ENCODE peak calls at places on chromosomes 1 and 21, in eight cellular contexts. J is cardiac fibroblast, Q is PC-9, M is epithelial cell of esophagus, H is MM.1S, W is tibial artery, G is ovary, S is upper lobe of left lung. X is an unnamed sample.

GRCh38 chr1:204684551-204685235 is 845 bp downstream of the LRRN2 start:
- DNase-seq in J (no peak), Q (no peak), M (no peak), H (no peak), W (no peak), G (no peak), S (peak; percentile 77), X (peak; percentile 49)

GRCh38 chr1:23722652-23723051 is 20.6 kb upstream of the ELOA start:
- DNase-seq in J (no peak), Q (no peak), M (no peak), H (no peak), W (no peak), G (no peak), S (no peak), X (no peak)

GRCh38 chr21:15076730-15077129 is 11.9 kb upstream of the NRIP1 start:
- DNase-seq in J (no peak), Q (no peak), M (no peak), H (no peak), W (no peak), G (no peak), S (no peak), X (no peak)

GRCh38 chr1:113042336-113043143 is 30.5 kb upstream of the LRIG2 start:
- DNase-seq in J (peak; percentile 88), Q (peak; percentile 71), M (peak; percentile 79), H (peak; percentile 24), W (peak; percentile 78), G (peak; percentile 40), S (no peak), X (peak; percentile 83)

GRCh38 chr1:8687539-8687938 is 129.9 kb downstream of the RERE start:
- DNase-seq in J (no peak), Q (no peak), M (no peak), H (no peak), W (no peak), G (no peak), S (no peak), X (no peak)

GRCh38 chr1:41811978-41812852 is 106.5 kb downstream of the HIVEP3 start:
- DNase-seq in J (peak; percentile 94), Q (peak; percentile 63), M (peak; percentile 81), H (peak; percentile 79), W (no peak), G (no peak), S (no peak), X (peak; percentile 55)

GRCh38 chr1:172727956-172728603 is 69.2 kb downstream of the FASLG start:
- DNase-seq in J (peak; percentile 20), Q (peak; percentile 52), M (peak; percentile 40), H (peak; percentile 87), W (no peak), G (no peak), S (no peak), X (no peak)

GRCh38 chr1:228429007-228429406 is 12.3 kb upstream of the TRIM17 start:
- DNase-seq in J (no peak), Q (no peak), M (no peak), H (no peak), W (no peak), G (no peak), S (no peak), X (no peak)

GRCh38 chr1:168637350-168637991 is 61.1 kb downstream of the XCL1 start:
- DNase-seq in J (peak; percentile 55), Q (no peak), M (peak; percentile 67), H (peak; percentile 65), W (no peak), G (no peak), S (no peak), X (no peak)

GRCh38 chr1:168638884-168639283 is 62.5 kb downstream of the XCL1 start:
- DNase-seq in J (no peak), Q (no peak), M (no peak), H (no peak), W (no peak), G (no peak), S (no peak), X (no peak)

GRCh38 chr1:168636642-168637111 is 60.3 kb downstream of the XCL1 start:
- DNase-seq in J (peak; percentile 61), Q (peak; percentile 83), M (peak; percentile 86), H (peak; percentile 70), W (peak; percentile 68), G (no peak), S (no peak), X (peak; percentile 20)

GRCh38 chr1:168635129-168635528 is 58.7 kb downstream of the XCL1 start:
- DNase-seq in J (no peak), Q (no peak), M (no peak), H (no peak), W (no peak), G (no peak), S (no peak), X (no peak)

GRCh38 chr1:168636200-168636599 is 59.8 kb downstream of the XCL1 start:
- DNase-seq in J (peak; percentile 30), Q (no peak), M (peak; percentile 60), H (peak; percentile 52), W (no peak), G (no peak), S (no peak), X (no peak)
- TF ChIP-seq CTCF in J (no peak), Q (no peak), M (peak; percentile 45), H (peak; percentile 41), W (no peak), G (no peak), S (no peak), X (no peak)

GRCh38 chr1:152112101-152112884 is 3.0 kb downstream of the TCHH start:
- DNase-seq in J (peak; percentile 22), Q (no peak), M (peak; percentile 44), H (peak; percentile 59), W (no peak), G (no peak), S (peak; percentile 60), X (peak; percentile 21)

GRCh38 chr1:152109998-152110294 is 5.3 kb downstream of the TCHH start:
- DNase-seq in J (no peak), Q (no peak), M (no peak), H (no peak), W (no peak), G (no peak), S (no peak), X (no peak)

GRCh38 chr1:152110365-152110859 is 4.8 kb downstream of the TCHH start:
- DNase-seq in J (peak; percentile 38), Q (peak; percentile 58), M (peak; percentile 62), H (peak; percentile 38), W (no peak), G (no peak), S (peak; percentile 88), X (peak; percentile 28)

GRCh38 chr1:152111515-152111968 is 3.7 kb downstream of the TCHH start:
- DNase-seq in J (peak; percentile 38), Q (no peak), M (peak; percentile 55), H (peak; percentile 79), W (no peak), G (no peak), S (peak; percentile 77), X (peak; percentile 32)

DNA sequence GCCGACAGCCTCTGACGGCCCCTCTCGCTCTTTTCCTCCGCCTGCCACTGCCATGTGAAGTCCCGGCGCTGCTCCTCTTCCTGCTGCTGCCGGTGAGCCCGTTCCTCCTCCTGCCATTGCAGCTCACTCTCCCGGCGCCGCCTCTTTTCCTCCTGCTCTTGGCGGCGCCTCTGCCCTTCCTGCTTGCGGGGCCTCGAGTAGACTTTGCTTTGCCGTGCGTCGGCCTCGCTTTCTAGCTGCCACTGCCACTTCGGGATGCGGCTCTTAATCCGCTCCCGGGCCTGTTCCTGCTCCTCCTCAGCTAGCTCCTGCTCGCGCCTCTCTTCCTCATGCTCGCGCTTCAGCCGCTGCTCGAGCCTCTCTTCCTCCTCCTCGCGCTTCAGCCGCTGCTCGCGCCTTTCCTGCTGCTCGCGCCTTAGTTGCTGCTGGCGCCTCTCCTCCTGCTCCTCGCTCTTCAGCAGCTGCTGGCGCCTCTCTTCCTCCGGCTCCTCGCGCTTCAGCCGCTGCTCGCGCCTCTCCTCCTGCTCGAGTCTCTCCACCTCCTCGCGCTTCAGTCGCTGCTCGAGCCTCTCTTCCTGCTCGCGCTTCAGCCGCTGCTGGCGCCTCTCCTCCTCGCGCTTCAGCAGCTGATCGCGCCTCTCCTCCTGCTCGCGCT is 4.3 kb downstream of the TCHH start:
- DNase-seq in J (peak; percentile 54), Q (peak; percentile 45), M (peak; percentile 67), H (peak; percentile 54), W (no peak), G (no peak), S (peak; percentile 80), X (peak; percentile 50)
- TF ChIP-seq CTCF in J (no peak), Q (no peak), M (no peak), H (no peak), W (no peak), G (no peak), S (no peak), X (no peak)

GRCh38 chr1:3306583-3307285 is 147.7 kb upstream of the ARHGEF16 start:
- DNase-seq in J (peak; percentile 61), Q (peak; percentile 36), M (no peak), H (no peak), W (no peak), G (no peak), S (no peak), X (no peak)
- TF ChIP-seq CTCF in J (no peak), Q (no peak), M (no peak), H (no peak), W (no peak), G (no peak), S (no peak), X (no peak)

GRCh38 chr1:206558794-206559660 is 51.7 kb downstream of the RASSF5 start:
- DNase-seq in J (no peak), Q (no peak), M (no peak), H (peak; percentile 73), W (no peak), G (no peak), S (no peak), X (no peak)

GRCh38 chr1:206556047-206556747 is 48.9 kb downstream of the RASSF5 start:
- DNase-seq in J (no peak), Q (no peak), M (peak; percentile 19), H (no peak), W (no peak), G (no peak), S (no peak), X (no peak)

GRCh38 chr1:206557636-206558473 is 50.5 kb downstream of the RASSF5 start:
- DNase-seq in J (no peak), Q (peak; percentile 42), M (no peak), H (peak; percentile 50), W (no peak), G (no peak), S (no peak), X (no peak)

GRCh38 chr1:206555473-206555935 is 48.2 kb downstream of the RASSF5 start:
- DNase-seq in J (peak; percentile 42), Q (no peak), M (no peak), H (peak; percentile 82), W (no peak), G (peak; percentile 48), S (peak; percentile 81), X (no peak)

DNA sequence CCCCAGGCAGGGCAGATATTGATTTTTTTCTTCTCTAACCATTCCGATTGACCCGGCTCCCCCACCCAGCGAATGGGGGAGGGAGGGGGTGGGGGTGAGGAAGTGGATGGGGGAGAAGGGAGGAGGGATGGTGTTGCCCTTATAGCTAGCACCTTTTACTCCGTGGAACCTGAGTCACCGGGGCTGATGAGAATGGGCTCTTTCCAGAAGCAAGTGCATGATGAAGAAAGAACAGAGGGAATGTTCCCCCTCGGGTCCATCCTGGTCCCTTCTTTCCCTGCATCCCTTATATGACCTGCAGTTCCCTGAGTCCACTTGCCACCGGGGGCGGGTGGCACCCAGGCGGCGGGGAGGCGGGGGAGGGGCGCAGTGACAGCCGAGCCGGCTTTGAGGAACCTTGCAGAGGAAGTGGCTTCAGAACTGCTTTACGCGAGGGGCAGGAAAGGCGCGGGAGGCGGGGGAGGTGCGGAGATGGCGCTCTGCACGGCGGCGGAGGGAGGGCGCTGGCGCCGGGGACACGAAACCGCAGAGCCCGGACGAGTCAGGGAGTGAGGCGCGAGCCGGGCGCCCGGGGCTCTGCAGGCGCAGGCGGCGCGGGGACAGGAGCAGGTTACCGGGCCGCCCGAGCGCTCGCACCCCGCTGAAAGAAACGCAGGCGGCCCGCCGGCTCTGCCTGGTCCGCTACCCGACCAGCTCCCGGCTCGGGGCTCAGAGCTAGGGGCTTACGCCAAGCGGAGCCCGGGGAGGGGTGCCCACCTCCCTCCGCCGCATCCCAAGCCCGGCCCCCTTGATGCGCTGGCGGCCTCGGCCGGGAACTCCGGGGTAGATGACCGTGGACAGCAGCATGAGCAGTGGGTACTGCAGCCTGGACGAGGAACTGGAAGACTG is 49.7 kb downstream of the RASSF5 start:
- DNase-seq in J (peak; percentile 35), Q (no peak), M (peak; percentile 43), H (peak; percentile 97), W (peak; percentile 79), G (peak; percentile 59), S (peak; percentile 96), X (peak; percentile 86)
- TF ChIP-seq CTCF in J (no peak), Q (no peak), M (no peak), H (peak; percentile 11), W (no peak), G (no peak), S (no peak), X (no peak)